ENCODE peak calls at places on chromosome 11, in five cellular contexts. M, E, A, X and N are unnamed samples.

GRCh38 chr11:88886796-88887195 is 179.0 kb downstream of the GRM5 start:
- DNase-seq in M (no peak), E (no peak), A (no peak), X (peak; percentile 42), N (no peak)

GRCh38 chr11:1557168-1557884 is 14.7 kb downstream of the DUSP8 start:
- DNase-seq in M (no peak), E (peak; percentile 50), A (no peak), X (no peak), N (no peak)

GRCh38 chr11:107929611-107930200 is 1.5 kb downstream of the RAB39A start:
- DNase-seq in M (no peak), E (no peak), A (no peak), X (no peak), N (no peak)

GRCh38 chr11:119803139-119803538 is 74.1 kb upstream of the NECTIN1 start:
- DNase-seq in M (no peak), E (no peak), A (peak; percentile 13), X (no peak), N (no peak)

GRCh38 chr11:66543263-66544107 is 2.4 kb downstream of the ZDHHC24 start:
- DNase-seq in M (no peak), E (peak; percentile 76), A (peak; percentile 24), X (peak; percentile 68), N (no peak)

GRCh38 chr11:64643258-64643881 is 52.4 kb downstream of the SLC22A12 start:
- DNase-seq in M (no peak), E (no peak), A (peak; percentile 30), X (peak; percentile 28), N (no peak)

GRCh38 chr11:123144707-123145106 is 50.3 kb downstream of the CLMP start:
- DNase-seq in M (no peak), E (no peak), A (no peak), X (no peak), N (no peak)

GRCh38 chr11:69352181-69352580 is 58.2 kb downstream of the MYEOV start:
- DNase-seq in M (no peak), E (no peak), A (no peak), X (no peak), N (no peak)

GRCh38 chr11:130216591-130217132 is 57.1 kb downstream of the ST14 start:
- DNase-seq in M (no peak), E (no peak), A (no peak), X (no peak), N (peak; percentile 7)

GRCh38 chr11:10488581-10489443 is 33.7 kb downstream of the AMPD3 start:
- DNase-seq in M (peak; percentile 23), E (peak; percentile 28), A (no peak), X (no peak), N (no peak)

GRCh38 chr11:43982421-43982820 is 40.0 kb downstream of the C11orf96 start:
- DNase-seq in M (no peak), E (no peak), A (no peak), X (no peak), N (no peak)

GRCh38 chr11:101127699-101128570 is 1.7 kb downstream of the PGR start:
- DNase-seq in M (no peak), E (peak; percentile 59), A (peak; percentile 24), X (no peak), N (peak; percentile 28)

GRCh38 chr11:101128571-101129202 is 926 bp downstream of the PGR start:
- DNase-seq in M (no peak), E (peak; percentile 52), A (peak; percentile 7), X (no peak), N (no peak)

GRCh38 chr11:101129203-101129943 is at the start of gene PGR:
- DNase-seq in M (peak; percentile 8), E (peak; percentile 49), A (peak; percentile 51), X (no peak), N (peak; percentile 49)

GRCh38 chr11:101127348-101127698 is 2.3 kb downstream of the PGR start:
- DNase-seq in M (no peak), E (peak; percentile 54), A (peak; percentile 26), X (no peak), N (peak; percentile 29)

DNA sequence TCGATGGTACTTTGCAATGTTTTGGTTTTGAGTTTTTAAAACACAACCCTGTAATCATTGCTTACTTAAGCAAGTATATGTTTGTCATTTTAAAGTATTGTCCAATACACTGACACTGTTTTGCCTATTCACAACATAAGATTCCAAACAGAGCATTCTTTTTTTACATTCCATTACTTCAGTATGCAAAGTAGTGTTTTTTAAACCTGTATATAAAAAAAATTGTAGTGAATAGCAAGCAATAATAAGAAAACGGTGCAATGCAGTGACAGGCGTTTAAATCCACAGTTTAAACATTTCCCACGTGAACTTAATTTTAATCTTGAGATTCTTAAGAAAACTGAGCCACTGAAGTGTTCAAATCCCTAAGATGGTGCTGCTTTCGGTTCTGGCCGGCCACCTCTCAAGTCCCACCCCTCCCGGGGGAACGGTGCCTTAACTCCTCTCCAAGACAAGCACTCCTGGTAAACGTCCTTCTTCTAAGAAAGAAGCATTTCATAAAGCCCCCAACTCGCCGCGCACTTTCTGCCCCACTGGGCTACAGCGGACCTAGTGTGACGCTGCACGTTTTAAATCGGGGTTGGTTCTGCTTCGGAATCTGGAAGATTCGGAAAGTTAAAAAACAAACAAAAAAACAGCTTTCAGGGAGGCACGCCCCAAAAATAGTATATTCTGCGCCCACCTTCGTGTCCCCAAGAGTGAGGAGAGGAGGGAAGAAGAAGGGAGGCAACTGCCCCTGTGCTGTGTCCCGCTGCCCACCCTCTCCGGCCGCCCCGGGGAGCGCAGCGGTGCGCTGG is 2.9 kb downstream of the PGR start:
- DNase-seq in M (no peak), E (peak; percentile 59), A (peak; percentile 15), X (peak; percentile 43), N (no peak)
- H3K27me3 ChIP-seq in M (peaks cover 5% of the 10 kb centered on the region), E (peaks cover 4% of the 10 kb centered on the region), A (peaks cover 19% of the 10 kb centered on the region), X (peaks cover 97% of the 10 kb centered on the region), N (peaks cover 6% of the 10 kb centered on the region)

DNA sequence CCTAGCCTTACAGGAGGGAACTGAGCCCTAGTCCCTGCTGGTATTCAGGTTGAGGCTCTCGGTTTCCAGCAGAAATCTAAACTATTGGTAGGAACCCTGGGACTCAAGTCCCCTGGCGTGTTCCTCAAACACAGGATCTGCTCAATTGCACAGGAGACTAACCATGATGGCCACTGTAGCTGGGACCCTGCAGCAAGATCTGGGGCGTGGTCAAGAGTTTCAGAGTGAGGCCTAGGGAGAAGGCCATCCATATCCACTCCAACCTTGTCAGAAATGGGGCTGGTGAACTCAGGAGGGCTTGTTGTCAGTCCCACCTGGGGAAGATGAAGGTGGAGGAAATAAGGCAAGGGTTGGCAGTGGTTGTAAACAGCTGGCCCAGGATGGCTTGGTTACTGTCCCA is 49.9 kb upstream of the PAX6 start:
- DNase-seq in M (no peak), E (no peak), A (no peak), X (no peak), N (no peak)
- H3K27me3 ChIP-seq in M (no peaks in the 10 kb centered on the region), E (peaks cover 5% of the 10 kb centered on the region), A (no peaks in the 10 kb centered on the region), X (peaks cover 81% of the 10 kb centered on the region), N (peaks cover 6% of the 10 kb centered on the region)

GRCh38 chr11:33266418-33267215 is 9.4 kb downstream of the HIPK3 start:
- DNase-seq in M (no peak), E (no peak), A (peak; percentile 66), X (peak; percentile 95), N (no peak)
- H3K27me3 ChIP-seq in M (no peaks in the 10 kb centered on the region), E (no peaks in the 10 kb centered on the region), A (no peaks in the 10 kb centered on the region), X (no peaks in the 10 kb centered on the region), N (no peaks in the 10 kb centered on the region)

DNA sequence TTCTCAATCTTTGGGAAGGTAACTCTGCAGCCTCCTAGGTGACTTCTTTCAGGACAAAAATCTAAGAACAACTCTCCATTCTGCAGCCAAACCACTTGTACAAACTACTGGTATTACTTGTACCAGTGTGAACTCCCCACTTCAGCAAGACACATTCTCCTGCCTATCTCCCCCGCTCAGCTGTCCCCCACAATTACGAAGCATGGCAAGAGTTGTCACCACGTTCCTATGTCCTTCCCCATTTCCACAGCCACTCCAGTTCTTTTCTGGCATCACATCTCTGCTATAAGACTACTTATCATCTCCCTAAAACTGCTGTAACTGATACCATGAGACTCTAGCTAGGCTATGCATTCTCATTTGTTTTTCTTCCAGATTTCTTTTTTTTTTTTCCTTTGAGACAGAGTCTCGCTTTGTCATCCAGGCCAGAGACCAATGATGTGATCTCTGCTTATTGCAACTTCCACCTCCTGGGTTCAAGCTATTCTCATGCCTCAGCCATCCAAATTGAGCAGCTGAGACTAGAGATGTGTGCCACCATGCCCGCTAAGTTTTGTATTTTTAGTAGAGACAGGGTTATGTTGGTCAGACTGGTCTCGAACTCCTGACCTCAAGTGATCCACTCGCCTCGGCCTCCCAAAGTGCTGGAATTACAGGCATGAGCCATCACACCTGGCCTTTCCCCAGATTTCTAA is 71.9 kb upstream of the CDON start:
- DNase-seq in M (no peak), E (no peak), A (no peak), X (no peak), N (no peak)
- H3K27me3 ChIP-seq in M (no peaks in the 10 kb centered on the region), E (no peaks in the 10 kb centered on the region), A (no peaks in the 10 kb centered on the region), X (no peaks in the 10 kb centered on the region), N (no peaks in the 10 kb centered on the region)

GRCh38 chr11:114182471-114182968 is 113.7 kb upstream of the NNMT start:
- DNase-seq in M (no peak), E (peak; percentile 52), A (no peak), X (no peak), N (no peak)

GRCh38 chr11:114181195-114181594 is 115.0 kb upstream of the NNMT start:
- DNase-seq in M (no peak), E (peak; percentile 51), A (no peak), X (no peak), N (no peak)

GRCh38 chr11:114183041-114183511 is 113.1 kb upstream of the NNMT start:
- DNase-seq in M (no peak), E (peak; percentile 74), A (peak; percentile 42), X (no peak), N (no peak)

GRCh38 chr11:114180301-114181055 is 115.7 kb upstream of the NNMT start:
- DNase-seq in M (peak; percentile 63), E (peak; percentile 75), A (peak; percentile 89), X (peak; percentile 36), N (peak; percentile 65)

GRCh38 chr11:114181752-114182151 is 114.4 kb upstream of the NNMT start:
- DNase-seq in M (no peak), E (peak; percentile 72), A (no peak), X (no peak), N (no peak)
- H3K27me3 ChIP-seq in M (no peaks in the 10 kb centered on the region), E (no peaks in the 10 kb centered on the region), A (no peaks in the 10 kb centered on the region), X (no peaks in the 10 kb centered on the region), N (no peaks in the 10 kb centered on the region)